ENCODE peak calls at places on chromosome 19, in six cellular contexts. Y, B, N, Z, X and T are unnamed samples.

GRCh38 chr19:9323557-9323918 is 441 bp upstream of the ZNF559 start:
- DNase-seq in Y (peak), B (peak), N (peak), Z (peak), X (peak), T (peak)

GRCh38 chr19:46015080-46015960 is 7.5 kb downstream of the PGLYRP1 start:
- DNase-seq in Y (peak), B (peak), N (peak), Z (no peak), X (peak), T (no peak)

GRCh38 chr19:6577410-6578125 is 13.4 kb downstream of the CD70 start:
- DNase-seq in Y (peak), B (no peak), N (no peak), Z (no peak), X (no peak), T (no peak)

GRCh38 chr19:14661372-14661924 is 13.2 kb downstream of the ADGRE3 start:
- DNase-seq in Y (no peak), B (no peak), N (no peak), Z (no peak), X (peak), T (no peak)

GRCh38 chr19:4471400-4472173 is 510 bp upstream of the HDGFL2 start:
- DNase-seq in Y (peak), B (peak), N (peak), Z (peak), X (peak), T (peak)

GRCh38 chr19:46408611-46409039 is 4.7 kb downstream of the CCDC8 start:
- DNase-seq in Y (peak), B (peak), N (peak), Z (no peak), X (peak), T (no peak)

GRCh38 chr19:34867631-34868030 is 59.1 kb upstream of the ZNF30 start:
- DNase-seq in Y (no peak), B (no peak), N (no peak), Z (no peak), X (no peak), T (no peak)

GRCh38 chr19:2624537-2625091 is 77.9 kb downstream of the GNG7 start:
- DNase-seq in Y (peak), B (peak), N (no peak), Z (no peak), X (peak), T (no peak)

GRCh38 chr19:6718741-6719539 is 1.5 kb downstream of the C3 start:
- DNase-seq in Y (peak), B (peak), N (no peak), Z (peak), X (no peak), T (no peak)

GRCh38 chr19:37987356-37988332 is 80.6 kb downstream of the SIPA1L3 start:
- DNase-seq in Y (no peak), B (no peak), N (no peak), Z (no peak), X (no peak), T (no peak)

GRCh38 chr19:23799321-23799720 is 40.6 kb upstream of the ZNF681 start:
- DNase-seq in Y (no peak), B (no peak), N (no peak), Z (no peak), X (no peak), T (no peak)

GRCh38 chr19:14505488-14506239 is 9.7 kb upstream of the GIPC1 start:
- DNase-seq in Y (peak), B (no peak), N (no peak), Z (peak), X (peak), T (no peak)

GRCh38 chr19:45547965-45548609 is 36.5 kb downstream of the OPA3 start:
- DNase-seq in Y (no peak), B (no peak), N (no peak), Z (peak), X (no peak), T (no peak)

GRCh38 chr19:38266070-38266469 is 1.7 kb downstream of the SPINT2 start:
- DNase-seq in Y (peak), B (no peak), N (no peak), Z (peak), X (peak), T (no peak)

GRCh38 chr19:55809381-55810058 is 22.3 kb downstream of the NLRP11 start:
- DNase-seq in Y (peak), B (peak), N (peak), Z (peak), X (peak), T (no peak)
- TF ChIP-seq CTCF in Y (peak), B (peak), N (no peak), Z (peak), X (no peak), T (no peak)

GRCh38 chr19:29302002-29302928 is 89.3 kb upstream of the UQCRFS1 start:
- DNase-seq in Y (no peak), B (no peak), N (no peak), Z (no peak), X (no peak), T (no peak)
- H3K27ac ChIP-seq in Y (no peak), B (no peak), N (no peak), Z (no peak), X (no peak), T (no peak)

DNA sequence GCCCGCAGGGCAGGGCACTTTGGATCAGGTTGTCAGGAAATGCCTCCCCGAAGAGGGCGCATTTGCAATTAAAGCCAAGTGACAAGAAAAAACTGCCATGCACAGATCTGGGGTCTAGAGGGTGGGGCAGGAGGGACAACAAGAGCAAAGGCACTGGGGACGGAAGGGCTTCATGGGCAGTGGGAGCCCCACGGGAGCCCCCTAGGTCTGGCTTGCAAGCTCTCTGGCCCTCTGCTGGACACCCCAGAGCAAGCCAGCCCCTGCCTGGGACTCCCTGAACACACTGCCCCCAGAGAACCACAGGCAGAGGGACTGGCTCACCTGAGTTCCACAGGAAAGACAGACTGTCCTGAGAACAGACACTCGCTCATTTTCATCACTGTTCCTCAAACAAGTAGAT is 30.2 kb upstream of the C19orf12 start:
- DNase-seq in Y (peak), B (no peak), N (no peak), Z (no peak), X (no peak), T (no peak)
- TF ChIP-seq CTCF in Y (peak), B (no peak), N (no peak), Z (peak), X (no peak), T (peak)

GRCh38 chr19:42202290-42202867 is 15.1 kb downstream of the DEDD2 start:
- DNase-seq in Y (no peak), B (no peak), N (no peak), Z (no peak), X (no peak), T (no peak)
- H3K27ac ChIP-seq in Y (no peak), B (no peak), N (no peak), Z (no peak), X (peak), T (no peak)

GRCh38 chr19:1227313-1227626 is 10.5 kb downstream of the CBARP start:
- DNase-seq in Y (no peak), B (no peak), N (no peak), Z (no peak), X (no peak), T (no peak)

GRCh38 chr19:1229056-1229607 is 8.7 kb downstream of the CBARP start:
- DNase-seq in Y (no peak), B (no peak), N (no peak), Z (no peak), X (no peak), T (no peak)

GRCh38 chr19:1227655-1228054 is 10.2 kb downstream of the CBARP start:
- DNase-seq in Y (no peak), B (no peak), N (no peak), Z (no peak), X (no peak), T (no peak)

GRCh38 chr19:1226522-1227312 is 11.1 kb downstream of the CBARP start:
- DNase-seq in Y (no peak), B (no peak), N (no peak), Z (no peak), X (no peak), T (no peak)

GRCh38 chr19:1228161-1228560 is 9.6 kb downstream of the CBARP start:
- DNase-seq in Y (no peak), B (no peak), N (no peak), Z (no peak), X (no peak), T (no peak)
- TF ChIP-seq CTCF in Y (no peak), B (no peak), N (no peak), Z (no peak), X (no peak), T (no peak)

DNA sequence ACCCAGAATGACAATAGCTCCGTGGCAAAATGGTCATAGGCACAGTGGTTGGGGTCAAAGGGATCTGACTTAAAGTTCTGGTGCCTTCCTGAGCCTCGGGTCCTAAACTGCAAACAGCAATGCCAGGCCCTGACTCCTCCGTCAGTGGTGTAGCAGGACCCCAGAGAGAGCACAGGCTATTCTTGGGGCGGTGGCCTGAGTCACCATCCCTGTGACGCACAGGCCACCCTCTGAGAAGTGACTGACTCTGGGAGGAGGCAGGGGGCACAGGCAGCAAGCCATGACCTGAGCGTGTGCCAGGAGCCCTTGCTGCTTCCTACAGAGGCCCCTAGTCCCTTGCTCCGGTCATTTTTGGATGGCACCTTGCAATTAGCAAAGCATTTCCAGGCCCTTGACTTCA is 18.7 kb downstream of the PLVAP start:
- DNase-seq in Y (no peak), B (no peak), N (peak), Z (no peak), X (no peak), T (no peak)
- H3K27ac ChIP-seq in Y (no peak), B (no peak), N (no peak), Z (no peak), X (peak), T (no peak)

GRCh38 chr19:10636304-10636972 is 11.1 kb downstream of the SLC44A2 start:
- DNase-seq in Y (no peak), B (peak), N (no peak), Z (no peak), X (no peak), T (no peak)

GRCh38 chr19:10637894-10638293 is 12.5 kb downstream of the SLC44A2 start:
- DNase-seq in Y (no peak), B (no peak), N (no peak), Z (no peak), X (no peak), T (no peak)

GRCh38 chr19:10634881-10635463 is 9.6 kb downstream of the SLC44A2 start:
- DNase-seq in Y (no peak), B (no peak), N (no peak), Z (no peak), X (no peak), T (no peak)

GRCh38 chr19:10639836-10640235 is 14.3 kb upstream of the ILF3 start:
- DNase-seq in Y (no peak), B (no peak), N (no peak), Z (no peak), X (no peak), T (no peak)

GRCh38 chr19:10634430-10634829 is 9.1 kb downstream of the SLC44A2 start:
- DNase-seq in Y (no peak), B (no peak), N (no peak), Z (no peak), X (no peak), T (no peak)
- TF ChIP-seq CTCF in Y (no peak), B (no peak), N (no peak), Z (no peak), X (no peak), T (no peak)

GRCh38 chr19:42285988-42286348 is 16.0 kb upstream of the PRR19 start:
- DNase-seq in Y (no peak), B (no peak), N (no peak), Z (no peak), X (no peak), T (no peak)
- H3K27ac ChIP-seq in Y (peak), B (peak), N (peak), Z (no peak), X (peak), T (no peak)

GRCh38 chr19:58572818-58573657 is at the start of gene MZF1:
- DNase-seq in Y (peak), B (peak), N (peak), Z (peak), X (peak), T (peak)
- TF ChIP-seq CTCF in Y (no peak), B (peak), N (no peak), Z (no peak), X (no peak), T (peak)